ENCODE peak calls at places on chromosomes 5 and 9, in eight cellular contexts. Q is omental fat pad; B is IMR-90; H is AG10803; U is fibroblast of the conjunctiva; Z is HuH-7.5; A is activated CD8-positive, alpha-beta T cell treated with anti-CD3 and anti-CD28 coated beads, Interleukin-2, amount 10 ng/mL, durations not matched to agents 7 days and 5 days; E is pancreas. Y is an unnamed sample.

GRCh38 chr5:36242534-36243144 is 914 bp upstream of the NADK2 start:
- DNase-seq in U (no peak), Q (no peak), E (peak), Z (peak), A (no peak), H (no peak), B (no peak), Y (no peak)

GRCh38 chr5:149254506-149254905 is 17.2 kb upstream of the AFAP1L1 start:
- DNase-seq in Z (no peak), B (peak), Q (no peak), U (no peak), H (peak), A (peak), E (no peak), Y (no peak)

GRCh38 chr9:109926321-109926959 is 146.4 kb downstream of the PALM2AKAP2 start:
- DNase-seq in U (no peak), Z (no peak), H (no peak), A (no peak), Q (no peak), B (no peak), E (no peak), Y (no peak)

GRCh38 chr5:58060971-58061370 is 398.9 kb downstream of the PLK2 start:
- DNase-seq in Z (no peak), E (no peak), B (peak), H (peak), A (no peak), Q (no peak), U (no peak), Y (no peak)

GRCh38 chr9:70382046-70382708 is 32.3 kb downstream of the KLF9 start:
- DNase-seq in U (no peak), A (no peak), B (no peak), Z (no peak), H (no peak), E (no peak), Q (no peak), Y (no peak)

GRCh38 chr5:140881889-140882590 is at the start of gene PCDHA13:
- DNase-seq in E (peak), U (no peak), H (no peak), Q (no peak), B (no peak), Z (no peak), A (no peak), Y (no peak)

GRCh38 chr5:132873119-132873929 is at the start of gene LEAP2:
- DNase-seq in A (no peak), E (peak), B (peak), Q (no peak), Z (no peak), H (peak), U (no peak), Y (no peak)

GRCh38 chr9:115164511-115164974 is 46.6 kb upstream of the TNC start:
- DNase-seq in U (no peak), Z (no peak), A (no peak), E (peak), H (peak), Q (no peak), B (peak), Y (no peak)

GRCh38 chr5:10594591-10595210 is 30.8 kb downstream of the ANKRD33B start:
- DNase-seq in Z (no peak), E (no peak), Q (no peak), A (no peak), U (no peak), B (peak), H (no peak), Y (no peak)

GRCh38 chr9:113570749-113571711 is 107.5 kb downstream of the RGS3 start:
- DNase-seq in B (peak), U (no peak), E (no peak), Q (no peak), A (no peak), H (no peak), Z (no peak), Y (no peak)

GRCh38 chr5:39466804-39467203 is 42.0 kb upstream of the DAB2 start:
- DNase-seq in Q (no peak), H (no peak), B (no peak), Z (no peak), U (no peak), E (no peak), A (no peak), Y (no peak)

GRCh38 chr9:892123-892522 is 50.6 kb downstream of the DMRT1 start:
- DNase-seq in A (no peak), B (no peak), Q (no peak), H (no peak), E (no peak), Z (no peak), U (no peak), Y (no peak)

GRCh38 chr5:51391175-51391574 is 7.9 kb downstream of the ISL1 start:
- DNase-seq in Z (no peak), H (no peak), B (no peak), Q (no peak), U (no peak), E (no peak), A (no peak), Y (no peak)